ENCODE peak calls at places on chromosome 1, in ten cellular contexts. K is caudate nucleus; A is heart left ventricle; C is HFFc6; P is neuronal stem cell; H is stimulated activated naive CD4-positive, alpha-beta T cell; J is activated effector memory CD4-positive, alpha-beta T cell treated with anti-CD3 and anti-CD28 coated beads, Interleukin-2, amount 50 U/mL, for 16 hours; U is ELF-1; S is activated gamma-delta T cell; E is anterior cingulate cortex. Q is an unnamed sample.

GRCh38 chr1:64748222-64748621 is 3.3 kb downstream of the RAVER2 start:
- DNase-seq in C (no peak), S (no peak), J (no peak), K (no peak), A (no peak), E (no peak), P (no peak), U (no peak), H (no peak), Q (no peak)

GRCh38 chr1:180208264-180208663 is 21.8 kb upstream of the LHX4 start:
- DNase-seq in H (no peak), J (no peak), P (no peak), K (no peak), C (no peak), S (no peak), A (no peak), E (no peak), U (no peak), Q (no peak)

GRCh38 chr1:45934947-45935346 is 131.5 kb downstream of the MAST2 start:
- DNase-seq in C (no peak), E (no peak), S (no peak), K (no peak), A (no peak), U (no peak), H (no peak), P (no peak), J (no peak), Q (no peak)

GRCh38 chr1:172746091-172746949 is 87.4 kb downstream of the FASLG start:
- DNase-seq in C (peak; percentile 99), E (no peak), U (no peak), P (no peak), H (peak; percentile 72), S (no peak), K (no peak), J (no peak), A (no peak), Q (peak; percentile 93)

GRCh38 chr1:165235777-165236285 is 120.7 kb downstream of the LMX1A start:
- DNase-seq in A (no peak), C (no peak), U (peak; percentile 68), H (no peak), S (no peak), E (peak; percentile 10), P (peak; percentile 57), K (peak; percentile 32), J (no peak), Q (no peak)

GRCh38 chr1:14648931-14649860 is 50.7 kb downstream of the KAZN start:
- DNase-seq in E (no peak), K (no peak), C (no peak), P (no peak), S (no peak), A (no peak), U (peak; percentile 26), H (no peak), J (no peak), Q (no peak)

GRCh38 chr1:53145942-53146708 is 3.7 kb upstream of the SLC1A7 start:
- DNase-seq in S (no peak), A (peak; percentile 33), P (no peak), E (no peak), J (no peak), K (no peak), H (no peak), C (peak; percentile 99), U (peak; percentile 88), Q (peak; percentile 96)

GRCh38 chr1:207035877-207036558 is 3.5 kb upstream of the C1orf116 start:
- DNase-seq in C (no peak), U (no peak), J (no peak), E (no peak), A (no peak), K (no peak), P (no peak), S (no peak), H (no peak), Q (no peak)

GRCh38 chr1:94044290-94044790 is 76.6 kb downstream of the ABCA4 start:
- DNase-seq in U (peak; percentile 45), E (no peak), K (no peak), P (no peak), S (no peak), C (no peak), H (no peak), A (peak; percentile 82), J (no peak), Q (no peak)

GRCh38 chr1:200162258-200162657 is 134.7 kb downstream of the NR5A2 start:
- DNase-seq in J (no peak), U (no peak), C (no peak), A (no peak), K (no peak), H (no peak), P (no peak), S (no peak), E (no peak), Q (no peak)

GRCh38 chr1:162366149-162366548 is 10.5 kb downstream of the SPATA46 start:
- DNase-seq in K (no peak), H (no peak), J (no peak), E (no peak), A (no peak), S (no peak), P (no peak), U (no peak), C (no peak), Q (no peak)

GRCh38 chr1:28437260-28437923 is 67.9 kb downstream of the PHACTR4 start:
- DNase-seq in U (no peak), S (no peak), P (peak; percentile 2), C (peak; percentile 74), A (no peak), J (no peak), E (no peak), K (no peak), H (no peak), Q (peak; percentile 46)

GRCh38 chr1:206969090-206969489 is 1.2 kb downstream of the FCAMR start:
- DNase-seq in U (no peak), S (no peak), A (no peak), E (no peak), J (no peak), H (no peak), K (no peak), C (no peak), P (no peak), Q (no peak)

GRCh38 chr1:7581754-7582264 is 189.3 kb upstream of the VAMP3 start:
- DNase-seq in C (no peak), U (no peak), K (no peak), E (peak; percentile 8), H (no peak), S (no peak), P (no peak), J (no peak), A (no peak), Q (no peak)

GRCh38 chr1:220217383-220217988 is 54.8 kb downstream of the RAB3GAP2 start:
- DNase-seq in U (no peak), P (no peak), S (no peak), E (no peak), J (no peak), H (no peak), C (no peak), A (no peak), K (no peak), Q (no peak)

GRCh38 chr1:84889437-84889836 is 3.6 kb downstream of the LPAR3 start:
- DNase-seq in J (no peak), U (no peak), H (no peak), S (no peak), A (no peak), K (no peak), C (no peak), P (no peak), E (no peak), Q (no peak)

GRCh38 chr1:152442291-152442690 is 28.2 kb upstream of the CRNN start:
- DNase-seq in A (peak; percentile 33), U (no peak), J (no peak), K (no peak), P (no peak), H (no peak), E (no peak), C (no peak), S (no peak), Q (no peak)

GRCh38 chr1:36464605-36465393 is 615 bp upstream of the MRPS15 start:
- DNase-seq in S (no peak), K (no peak), C (no peak), E (no peak), P (no peak), J (no peak), U (no peak), A (no peak), H (no peak), Q (no peak)

GRCh38 chr1:226816585-226816984 is 53.8 kb upstream of the PSEN2 start:
- DNase-seq in J (no peak), S (no peak), E (no peak), A (no peak), U (peak; percentile 23), C (peak; percentile 65), K (no peak), H (no peak), P (no peak), Q (no peak)

GRCh38 chr1:50822035-50822776 is 137.9 kb downstream of the FAF1 start:
- DNase-seq in S (no peak), U (no peak), C (no peak), P (no peak), A (no peak), J (no peak), E (no peak), K (no peak), H (no peak), Q (no peak)

GRCh38 chr1:24107462-24108225 is 4.3 kb downstream of the MYOM3 start:
- DNase-seq in E (no peak), H (no peak), K (no peak), A (no peak), J (no peak), S (no peak), P (no peak), C (peak; percentile 30), U (peak; percentile 31), Q (no peak)